ENCODE peak calls at places on chromosomes 3 and 15, in nine cellular contexts. Y is heart right ventricle, P is A549, E is ascending aorta, D is AG04450, Q is OCI-LY7, Z is MV-4-11, N is occipital lobe, O is C1 segment of cervical spinal cord. R is an unnamed sample.
A peak's percentile ranks its signal among the peaks of the same experiment; 100 is the strongest.

GRCh38 chr3:197532388-197532787 is 23.4 kb downstream of the BDH1 start:
- DNase-seq in Y (no peak), P (no peak), E (no peak), D (no peak), Q (no peak), Z (no peak), N (no peak), O (no peak), R (no peak)

GRCh38 chr3:52022323-52023100 is 26.8 kb upstream of the RPL29 start:
- DNase-seq in Y (peak; percentile 68), P (no peak), E (peak; percentile 85), D (no peak), Q (no peak), Z (no peak), N (peak; percentile 42), O (no peak), R (no peak)

GRCh38 chr3:176359211-176359610 is 838.1 kb downstream of the TBL1XR1 start:
- DNase-seq in Y (no peak), P (no peak), E (no peak), D (no peak), Q (no peak), Z (no peak), N (no peak), O (no peak), R (no peak)

GRCh38 chr15:63288778-63289378 is 11.5 kb downstream of the APH1B start:
- DNase-seq in Y (no peak), P (peak; percentile 86), E (no peak), D (no peak), Q (peak; percentile 59), Z (peak; percentile 42), N (no peak), O (peak; percentile 26), R (peak; percentile 70)

GRCh38 chr15:86481720-86482119 is 402.0 kb downstream of the AGBL1 start:
- DNase-seq in Y (no peak), P (no peak), E (no peak), D (no peak), Q (no peak), Z (no peak), N (peak; percentile 3), O (no peak), R (no peak)

GRCh38 chr3:38084019-38084968 is 45.3 kb downstream of the DLEC1 start:
- DNase-seq in Y (no peak), P (peak; percentile 55), E (no peak), D (peak; percentile 1), Q (peak; percentile 17), Z (no peak), N (no peak), O (no peak), R (no peak)

GRCh38 chr3:193894121-193894863 is 241.7 kb upstream of the HES1 start:
- DNase-seq in Y (peak; percentile 23), P (no peak), E (no peak), D (no peak), Q (no peak), Z (peak; percentile 72), N (no peak), O (no peak), R (no peak)

GRCh38 chr3:181417748-181418147 is 294.0 kb upstream of the SOX2 start:
- DNase-seq in Y (no peak), P (no peak), E (no peak), D (no peak), Q (no peak), Z (peak; percentile 11), N (peak; percentile 26), O (no peak), R (no peak)

GRCh38 chr3:36381311-36381956 is 1.1 kb downstream of the STAC start:
- DNase-seq in Y (no peak), P (no peak), E (no peak), D (no peak), Q (no peak), Z (no peak), N (no peak), O (peak; percentile 63), R (no peak)

GRCh38 chr3:72661115-72661457 is 187.2 kb downstream of the SHQ1 start:
- DNase-seq in Y (peak; percentile 65), P (peak; percentile 77), E (peak; percentile 89), D (peak; percentile 29), Q (no peak), Z (no peak), N (peak; percentile 74), O (peak; percentile 93), R (no peak)

GRCh38 chr3:119098620-119099222 is 47.2 kb upstream of the TEX55 start:
- DNase-seq in Y (no peak), P (peak; percentile 31), E (no peak), D (peak; percentile 3), Q (peak; percentile 36), Z (no peak), N (no peak), O (no peak), R (peak; percentile 19)

R was measured in NCI-H510A treated with DMSO at 0.1 percent for 48 hours.